ENCODE peak calls at places on chromosomes 3 and 15, in five cellular contexts. One of them, this sample, is unnamed.

GRCh38 chr15:85603160-85603559 is 191.6 kb downstream of the KLHL25 start:
- DNase-seq in stimulated activated CD8-positive, alpha-beta memory T cell treated with anti-CD3 and anti-CD28 coated beads, Interleukin-4, amount 100 ng/mL, for 24 hours: no peak
- DNase-seq in nephron progenitor cell: no peak
- DNase-seq in NCI-H187 treated with DMSO at 0.1 percent for 48 hours: no peak
- DNase-seq in T-helper 22 cell: no peak
- DNase-seq in this sample: no peak

GRCh38 chr3:57007513-57008415 is 52.7 kb upstream of the SPATA12 start:
- DNase-seq in T-helper 22 cell: no peak
- DNase-seq in NCI-H187 treated with DMSO at 0.1 percent for 48 hours: no peak
- DNase-seq in nephron progenitor cell: no peak
- DNase-seq in stimulated activated CD8-positive, alpha-beta memory T cell treated with anti-CD3 and anti-CD28 coated beads, Interleukin-4, amount 100 ng/mL, for 24 hours: peak
- DNase-seq in this sample: peak

GRCh38 chr3:46489406-46489805 is 8.4 kb upstream of the RTP3 start:
- DNase-seq in nephron progenitor cell: no peak
- DNase-seq in stimulated activated CD8-positive, alpha-beta memory T cell treated with anti-CD3 and anti-CD28 coated beads, Interleukin-4, amount 100 ng/mL, for 24 hours: no peak
- DNase-seq in NCI-H187 treated with DMSO at 0.1 percent for 48 hours: no peak
- DNase-seq in T-helper 22 cell: no peak
- DNase-seq in this sample: no peak

GRCh38 chr15:75065467-75065850 is 42.1 kb downstream of the PPCDC start:
- DNase-seq in NCI-H187 treated with DMSO at 0.1 percent for 48 hours: no peak
- DNase-seq in nephron progenitor cell: no peak
- DNase-seq in stimulated activated CD8-positive, alpha-beta memory T cell treated with anti-CD3 and anti-CD28 coated beads, Interleukin-4, amount 100 ng/mL, for 24 hours: no peak
- DNase-seq in T-helper 22 cell: no peak
- DNase-seq in this sample: no peak

GRCh38 chr15:49815937-49816336 is 195.1 kb downstream of the DTWD1 start:
- DNase-seq in nephron progenitor cell: no peak
- DNase-seq in T-helper 22 cell: no peak
- DNase-seq in stimulated activated CD8-positive, alpha-beta memory T cell treated with anti-CD3 and anti-CD28 coated beads, Interleukin-4, amount 100 ng/mL, for 24 hours: no peak
- DNase-seq in NCI-H187 treated with DMSO at 0.1 percent for 48 hours: no peak
- DNase-seq in this sample: peak

GRCh38 chr15:43169888-43170287 is 15.3 kb upstream of the CCNDBP1 start:
- DNase-seq in nephron progenitor cell: no peak
- DNase-seq in T-helper 22 cell: no peak
- DNase-seq in NCI-H187 treated with DMSO at 0.1 percent for 48 hours: no peak
- DNase-seq in stimulated activated CD8-positive, alpha-beta memory T cell treated with anti-CD3 and anti-CD28 coated beads, Interleukin-4, amount 100 ng/mL, for 24 hours: no peak
- DNase-seq in this sample: no peak

GRCh38 chr3:178676942-178677606 is 140.8 kb downstream of the KCNMB2 start:
- DNase-seq in stimulated activated CD8-positive, alpha-beta memory T cell treated with anti-CD3 and anti-CD28 coated beads, Interleukin-4, amount 100 ng/mL, for 24 hours: no peak
- DNase-seq in NCI-H187 treated with DMSO at 0.1 percent for 48 hours: no peak
- DNase-seq in nephron progenitor cell: no peak
- DNase-seq in T-helper 22 cell: no peak
- DNase-seq in this sample: no peak

GRCh38 chr15:69657626-69658025 is 205.0 kb downstream of the RPLP1 start:
- DNase-seq in NCI-H187 treated with DMSO at 0.1 percent for 48 hours: no peak
- DNase-seq in T-helper 22 cell: no peak
- DNase-seq in nephron progenitor cell: no peak
- DNase-seq in stimulated activated CD8-positive, alpha-beta memory T cell treated with anti-CD3 and anti-CD28 coated beads, Interleukin-4, amount 100 ng/mL, for 24 hours: no peak
- DNase-seq in this sample: no peak

This sample was measured in uterus.